ENCODE peak calls at places on chromosomes 4 and X, in four cellular contexts. Y is tibial nerve, Q is body of pancreas, H is psoas muscle. U is an unnamed sample.

GRCh38 chr4:121485190-121485804 is 104.5 kb upstream of the QRFPR start:
- DNase-seq in Y (no peak), Q (no peak), H (no peak), U (no peak)

GRCh38 chr4:159248383-159249178 is 145.7 kb downstream of the RAPGEF2 start:
- DNase-seq in Y (no peak), Q (no peak), H (no peak), U (no peak)

GRCh38 chrX:3609800-3610199 is 103.6 kb downstream of the PRKX start:
- DNase-seq in Y (no peak), Q (no peak), H (no peak), U (peak; percentile 31)

GRCh38 chrX:25858273-25858880 is 279.8 kb upstream of the MAGEB18 start:
- DNase-seq in Y (no peak), Q (no peak), H (no peak), U (no peak)

GRCh38 chrX:154981116-154981411 is 41.5 kb downstream of the F8 start:
- DNase-seq in Y (no peak), Q (no peak), H (no peak), U (no peak)

GRCh38 chrX:41600266-41600665 is 88.5 kb upstream of the GPR34 start:
- DNase-seq in Y (no peak), Q (no peak), H (no peak), U (no peak)

GRCh38 chr4:132614682-132615081 is 534.4 kb upstream of the PCDH10 start:
- DNase-seq in Y (no peak), Q (no peak), H (no peak), U (no peak)

GRCh38 chr4:100984901-100985300 is 362.4 kb downstream of the PPP3CA start:
- DNase-seq in Y (no peak), Q (no peak), H (no peak), U (no peak)

GRCh38 chr4:4651811-4652609 is 110.2 kb upstream of the STX18 start:
- DNase-seq in Y (no peak), Q (no peak), H (no peak), U (no peak)

GRCh38 chr4:1506956-1507721 is 100.9 kb upstream of the NKX1-1 start:
- DNase-seq in Y (no peak), Q (no peak), H (peak; percentile 19), U (no peak)

GRCh38 chr4:174244441-174244840 is 39.0 kb downstream of the FBXO8 start:
- DNase-seq in Y (no peak), Q (no peak), H (no peak), U (peak; percentile 43)

GRCh38 chrX:5306654-5307121 is 922.0 kb downstream of the NLGN4X start:
- DNase-seq in Y (peak; percentile 9), Q (no peak), H (no peak), U (no peak)

GRCh38 chr4:30728291-30728690 is 8.1 kb downstream of the PCDH7 start:
- DNase-seq in Y (no peak), Q (no peak), H (no peak), U (no peak)

GRCh38 chr4:52982246-52982950 is 120.3 kb downstream of the RASL11B start:
- DNase-seq in Y (no peak), Q (peak; percentile 22), H (no peak), U (no peak)

GRCh38 chr4:53551963-53552362 is 39.3 kb downstream of the LNX1 start:
- DNase-seq in Y (no peak), Q (no peak), H (no peak), U (no peak)

GRCh38 chrX:53440631-53441517 is 6.7 kb upstream of the HSD17B10 start:
- DNase-seq in Y (peak; percentile 60), Q (peak; percentile 60), H (peak; percentile 91), U (no peak)

GRCh38 chrX:39750246-39750790 is 347.4 kb downstream of the BCOR start:
- DNase-seq in Y (no peak), Q (no peak), H (no peak), U (no peak)

GRCh38 chr4:37794046-37794445 is 32.4 kb upstream of the PGM2 start:
- DNase-seq in Y (no peak), Q (no peak), H (no peak), U (no peak)

GRCh38 chrX:254630-255215 is 26.5 kb upstream of the PLCXD1 start:
- DNase-seq in Y (no peak), Q (no peak), H (peak; percentile 35), U (no peak)

GRCh38 chrX:55056820-55057690 is 17.8 kb upstream of the PAGE2B start:
- DNase-seq in Y (no peak), Q (no peak), H (no peak), U (no peak)

GRCh38 chrX:7117587-7117986 is 29.9 kb upstream of the STS start:
- DNase-seq in Y (no peak), Q (no peak), H (no peak), U (no peak)

GRCh38 chrX:10617186-10617963 is 3.0 kb downstream of the MID1 start:
- DNase-seq in Y (no peak), Q (no peak), H (no peak), U (no peak)

GRCh38 chrX:42732506-42732905 is 45.5 kb downstream of the PPP1R2C start:
- DNase-seq in Y (no peak), Q (peak; percentile 62), H (no peak), U (no peak)

GRCh38 chr4:42401171-42401570 is 3.9 kb downstream of the SHISA3 start:
- DNase-seq in Y (no peak), Q (peak; percentile 28), H (no peak), U (no peak)

GRCh38 chr4:181991374-181991773 is 251.8 kb upstream of the TENM3 start:
- DNase-seq in Y (no peak), Q (no peak), H (no peak), U (no peak)

GRCh38 chrX:142804085-142804484 is 221.6 kb upstream of the SPANXN4 start:
- DNase-seq in Y (no peak), Q (no peak), H (no peak), U (no peak)

GRCh38 chr4:10275696-10276095 is 159.1 kb upstream of the WDR1 start:
- DNase-seq in Y (no peak), Q (no peak), H (no peak), U (no peak)

GRCh38 chr4:185437809-185438208 is 12.0 kb upstream of the UFSP2 start:
- DNase-seq in Y (no peak), Q (no peak), H (no peak), U (no peak)

GRCh38 chrX:121802881-121803412 is 755.5 kb downstream of the GLUD2 start:
- DNase-seq in Y (no peak), Q (no peak), H (no peak), U (no peak)

GRCh38 chrX:130836447-130836846 is 66.6 kb downstream of the ENOX2 start:
- DNase-seq in Y (no peak), Q (no peak), H (no peak), U (no peak)

GRCh38 chr4:84852081-84852480 is 114.4 kb downstream of the WDFY3 start:
- DNase-seq in Y (no peak), Q (no peak), H (no peak), U (no peak)

GRCh38 chr4:176753049-176753448 is 39.7 kb downstream of the VEGFC start:
- DNase-seq in Y (no peak), Q (no peak), H (no peak), U (no peak)

GRCh38 chrX:118627084-118627758 is 100.2 kb upstream of the IL13RA1 start:
- DNase-seq in Y (no peak), Q (no peak), H (no peak), U (no peak)

GRCh38 chr4:183355405-183355804 is 33.2 kb upstream of the CLDN24 start:
- DNase-seq in Y (no peak), Q (no peak), H (no peak), U (peak; percentile 54)

GRCh38 chrX:77440310-77440709 is 6.9 kb upstream of the FGF16 start:
- DNase-seq in Y (no peak), Q (no peak), H (no peak), U (no peak)

GRCh38 chr4:48112017-48112667 is 21.9 kb downstream of the TXK start:
- DNase-seq in Y (no peak), Q (no peak), H (no peak), U (no peak)

GRCh38 chr4:122822466-122822865 is 4.2 kb upstream of the FGF2 start:
- DNase-seq in Y (no peak), Q (no peak), H (no peak), U (no peak)

GRCh38 chr4:122826000-122826595 is 533 bp upstream of the FGF2 start:
- DNase-seq in Y (no peak), Q (no peak), H (no peak), U (no peak)

GRCh38 chr4:122821097-122821496 is 5.5 kb upstream of the FGF2 start:
- DNase-seq in Y (no peak), Q (no peak), H (no peak), U (no peak)

GRCh38 chr4:122824616-122825015 is 2.0 kb upstream of the FGF2 start:
- DNase-seq in Y (no peak), Q (no peak), H (no peak), U (no peak)

DNA sequence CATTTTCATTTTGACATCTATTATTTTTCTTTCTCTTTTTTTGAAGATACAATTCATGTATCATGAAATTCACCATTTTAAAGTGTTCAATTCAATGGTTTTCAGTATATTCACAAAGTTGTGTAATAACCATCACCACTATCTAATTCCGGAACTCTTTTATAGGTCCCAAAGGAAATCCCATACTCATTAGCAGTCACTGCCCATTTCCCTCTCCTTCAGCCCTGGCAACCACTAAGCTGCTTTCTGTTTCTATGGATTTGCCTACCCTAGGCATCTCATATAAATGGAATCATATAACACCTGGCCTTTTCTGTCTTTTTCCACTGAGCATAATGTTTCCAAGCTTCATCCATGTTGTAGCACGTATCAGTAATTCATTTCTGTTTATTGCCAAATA is 3.2 kb upstream of the FGF2 start:
- DNase-seq in Y (no peak), Q (no peak), H (no peak), U (no peak)
- H3K27ac ChIP-seq in Y (no peak overlapping the region), Q (no peak overlapping the region), H (no peak overlapping the region), U (no peak overlapping the region)

GRCh38 chr4:139840773-139841172 is 175.2 kb downstream of the MGST2 start:
- DNase-seq in Y (no peak), Q (no peak), H (no peak), U (no peak)

GRCh38 chr4:139843643-139844042 is 178.0 kb downstream of the MGST2 start:
- DNase-seq in Y (no peak), Q (no peak), H (no peak), U (no peak)

GRCh38 chr4:139841464-139842195 is 176.0 kb downstream of the MGST2 start:
- DNase-seq in Y (no peak), Q (peak; percentile 71), H (no peak), U (no peak)

GRCh38 chr4:139838811-139839210 is 173.2 kb downstream of the MGST2 start:
- DNase-seq in Y (no peak), Q (no peak), H (no peak), U (no peak)

DNA sequence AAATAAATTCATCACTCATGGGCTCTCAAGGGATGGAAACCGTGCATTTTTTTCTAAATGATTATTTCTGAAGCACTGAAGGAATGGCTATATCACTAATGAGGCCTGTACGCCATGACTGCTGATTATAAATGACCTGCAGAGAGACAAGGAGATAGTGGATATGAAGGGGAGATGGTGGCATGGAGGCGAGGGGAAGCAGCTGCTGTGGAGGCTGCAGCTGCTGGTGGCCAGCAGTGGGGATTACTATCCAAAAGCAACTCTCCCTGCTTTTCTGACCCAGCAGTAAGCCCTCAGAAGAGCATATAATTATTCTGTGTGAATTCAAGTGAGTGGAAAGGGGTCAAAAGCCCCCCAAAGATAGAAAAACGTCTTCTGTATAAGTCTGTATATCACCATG is 174.0 kb downstream of the MGST2 start:
- DNase-seq in Y (no peak), Q (no peak), H (no peak), U (no peak)
- H3K27ac ChIP-seq in Y (no peak overlapping the region), Q (no peak overlapping the region), H (no peak overlapping the region), U (no peak overlapping the region)

GRCh38 chr4:73776363-73776762 is 36.0 kb downstream of the CXCL8 start:
- DNase-seq in Y (peak; percentile 83), Q (peak; percentile 72), H (no peak), U (no peak)
- H3K27ac ChIP-seq in Y (no peak overlapping the region), Q (no peak overlapping the region), H (no peak overlapping the region), U (no peak overlapping the region)

GRCh38 chr4:111650553-111651183 is 494.6 kb upstream of the FAM241A start:
- DNase-seq in Y (no peak), Q (no peak), H (no peak), U (no peak)
- H3K27ac ChIP-seq in Y (no peak overlapping the region), Q (no peak overlapping the region), H (no peak overlapping the region), U (no peak overlapping the region)

U was measured in epithelial cell of prostate.